ENCODE peak calls at places on chromosomes 11 and 22, in six cellular contexts. A is A549, D is HCT116, H is GM23338, Y is Panc1, T is SK-N-SH. W is an unnamed sample.

GRCh38 chr11:94193288-94193687 is 64.6 kb downstream of the PANX1 start:
- DNase-seq in A (peak), Y (no peak), H (no peak), D (no peak), T (no peak), W (no peak)

GRCh38 chr11:118016094-118016493 is 29.9 kb downstream of the IL10RA start:
- DNase-seq in T (no peak), A (no peak), Y (no peak), D (no peak), H (no peak), W (peak)

GRCh38 chr11:18749681-18750319 is 23.8 kb upstream of the IGSF22 start:
- DNase-seq in H (peak), Y (no peak), D (no peak), T (peak), A (peak), W (no peak)

GRCh38 chr11:1935156-1936071 is 11.7 kb upstream of the MRPL23 start:
- DNase-seq in H (no peak), T (no peak), D (no peak), A (no peak), Y (no peak), W (no peak)

GRCh38 chr11:6638437-6638836 is 17.2 kb downstream of the DCHS1 start:
- DNase-seq in H (no peak), Y (no peak), A (no peak), D (no peak), T (no peak), W (no peak)

GRCh38 chr22:47213571-47214230 is 451.3 kb downstream of the TBC1D22A start:
- DNase-seq in T (peak), Y (peak), D (peak), A (peak), H (peak), W (no peak)

GRCh38 chr11:116948375-116948774 is 111.0 kb upstream of the APOA1 start:
- DNase-seq in Y (no peak), T (no peak), A (peak), D (peak), H (no peak), W (peak)

GRCh38 chr11:5007561-5007960 is 12.9 kb downstream of the OR51L1 start:
- DNase-seq in Y (no peak), A (no peak), T (no peak), H (peak), D (no peak), W (no peak)

GRCh38 chr22:45072322-45072903 is 62.6 kb upstream of the PHF21B start:
- DNase-seq in A (peak), H (peak), D (peak), T (no peak), Y (no peak), W (no peak)

GRCh38 chr11:115085461-115086220 is 407.3 kb downstream of the NXPE2 start:
- DNase-seq in D (no peak), A (no peak), H (no peak), T (peak), Y (no peak), W (no peak)

GRCh38 chr22:31891366-31892079 is 52.8 kb upstream of the YWHAH start:
- DNase-seq in H (no peak), D (no peak), T (peak), Y (no peak), A (no peak), W (no peak)

GRCh38 chr11:97557399-97557798 is 1167.6 kb downstream of the JRKL start:
- DNase-seq in T (peak), D (no peak), A (no peak), Y (no peak), H (no peak), W (no peak)

GRCh38 chr11:29449280-29450074 is 567.4 kb downstream of the KCNA4 start:
- DNase-seq in T (no peak), H (no peak), A (no peak), D (no peak), Y (no peak), W (no peak)

GRCh38 chr11:65505434-65506315 is 6.8 kb downstream of the MALAT1 start:
- DNase-seq in Y (no peak), D (no peak), A (peak), T (no peak), H (no peak), W (no peak)

GRCh38 chr11:5624489-5625278 is at the start of gene TRIM34:
- DNase-seq in D (no peak), H (peak), A (peak), T (no peak), Y (peak), W (peak)

GRCh38 chr11:58788355-58789023 is 56.0 kb downstream of the GLYATL2 start:
- DNase-seq in T (peak), D (peak), Y (peak), A (peak), H (peak), W (peak)

GRCh38 chr22:37057226-37057625 is 5.7 kb downstream of the KCTD17 start:
- DNase-seq in T (no peak), Y (no peak), A (no peak), H (no peak), D (no peak), W (no peak)

GRCh38 chr11:72826191-72826941 is 12.2 kb downstream of the ATG16L2 start:
- DNase-seq in T (no peak), A (no peak), Y (no peak), D (no peak), H (no peak), W (no peak)

GRCh38 chr22:23380230-23380573 is 199.9 kb downstream of the IGLL1 start:
- DNase-seq in Y (no peak), A (no peak), D (no peak), T (no peak), H (no peak), W (no peak)

GRCh38 chr11:129702410-129703390 is 112.9 kb upstream of the TMEM45B start:
- DNase-seq in H (no peak), D (no peak), T (no peak), Y (no peak), A (no peak), W (no peak)

GRCh38 chr11:850777-851762 is 8.4 kb downstream of the TSPAN4 start:
- DNase-seq in Y (no peak), H (peak), T (peak), A (no peak), D (no peak), W (no peak)

GRCh38 chr11:107316426-107316825 is 141.2 kb downstream of the CWF19L2 start:
- DNase-seq in T (no peak), H (no peak), Y (no peak), D (no peak), A (no peak), W (no peak)

GRCh38 chr22:35467788-35468187 is 67.8 kb downstream of the MCM5 start:
- DNase-seq in H (peak), D (no peak), Y (no peak), T (peak), A (peak), W (no peak)

GRCh38 chr11:68043349-68044144 is 4.7 kb downstream of the TCIRG1 start:
- DNase-seq in T (peak), D (no peak), A (peak), H (no peak), Y (no peak), W (peak)

GRCh38 chr11:3074912-3075589 is 17.8 kb upstream of the CARS1 start:
- DNase-seq in A (no peak), D (no peak), Y (no peak), T (no peak), H (no peak), W (no peak)

GRCh38 chr11:31812392-31813241 is 1.5 kb upstream of the PAX6 start:
- DNase-seq in T (peak), Y (no peak), H (peak), A (no peak), D (no peak), W (no peak)

DNA sequence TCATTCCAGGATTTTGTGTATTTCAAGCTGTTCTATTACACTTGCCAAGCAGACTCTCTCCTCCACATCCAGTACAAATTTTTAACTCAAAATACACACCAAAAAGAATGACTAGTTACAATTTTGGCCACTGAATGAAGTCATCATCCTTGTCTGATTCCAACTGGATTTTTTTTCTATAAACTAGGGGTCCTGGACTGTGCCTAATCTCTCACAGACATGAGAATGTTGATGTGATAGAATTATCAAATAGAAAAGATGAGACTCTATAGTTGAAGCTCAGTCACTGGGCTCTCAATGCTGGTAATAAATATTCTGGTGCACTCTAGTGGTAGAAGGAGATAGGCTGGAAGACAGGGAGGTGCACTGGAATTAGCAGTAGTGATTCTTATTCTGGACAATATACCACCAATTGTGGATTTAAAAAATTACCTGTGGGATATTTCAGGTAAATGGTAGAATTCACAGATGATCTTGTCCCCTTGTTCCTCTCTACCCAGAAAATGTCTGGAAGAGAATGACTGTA is 85.7 kb downstream of the FANCF start:
- DNase-seq in H (peak), A (no peak), T (peak), D (no peak), Y (no peak), W (no peak)
- TF ChIP-seq CTCF in H (peak), A (peak), T (peak), D (peak), Y (peak), W (no peak)

DNA sequence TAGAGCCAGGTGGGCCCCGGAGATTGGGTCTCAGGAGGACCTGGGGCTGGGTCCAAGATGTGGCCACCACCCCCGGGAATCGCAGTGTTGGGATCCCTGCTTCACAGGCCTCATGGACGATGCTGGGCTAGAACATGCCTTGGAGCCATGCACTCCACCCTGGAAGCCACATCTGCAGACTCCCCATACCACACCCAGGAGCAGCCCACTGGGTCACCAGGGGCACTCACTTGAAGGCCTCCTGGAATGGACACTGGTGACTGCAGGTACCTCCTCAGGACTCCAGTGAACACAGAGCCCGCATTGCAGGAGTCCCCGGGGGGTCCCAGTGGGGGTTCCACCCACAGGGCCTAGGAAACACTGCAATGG is 25.0 kb downstream of the RTN4R start:
- DNase-seq in A (no peak), H (no peak), D (no peak), Y (no peak), T (no peak), W (no peak)
- H3K27ac ChIP-seq in A (peak), H (no peak), D (peak), Y (no peak), T (no peak), W (peak)

DNA sequence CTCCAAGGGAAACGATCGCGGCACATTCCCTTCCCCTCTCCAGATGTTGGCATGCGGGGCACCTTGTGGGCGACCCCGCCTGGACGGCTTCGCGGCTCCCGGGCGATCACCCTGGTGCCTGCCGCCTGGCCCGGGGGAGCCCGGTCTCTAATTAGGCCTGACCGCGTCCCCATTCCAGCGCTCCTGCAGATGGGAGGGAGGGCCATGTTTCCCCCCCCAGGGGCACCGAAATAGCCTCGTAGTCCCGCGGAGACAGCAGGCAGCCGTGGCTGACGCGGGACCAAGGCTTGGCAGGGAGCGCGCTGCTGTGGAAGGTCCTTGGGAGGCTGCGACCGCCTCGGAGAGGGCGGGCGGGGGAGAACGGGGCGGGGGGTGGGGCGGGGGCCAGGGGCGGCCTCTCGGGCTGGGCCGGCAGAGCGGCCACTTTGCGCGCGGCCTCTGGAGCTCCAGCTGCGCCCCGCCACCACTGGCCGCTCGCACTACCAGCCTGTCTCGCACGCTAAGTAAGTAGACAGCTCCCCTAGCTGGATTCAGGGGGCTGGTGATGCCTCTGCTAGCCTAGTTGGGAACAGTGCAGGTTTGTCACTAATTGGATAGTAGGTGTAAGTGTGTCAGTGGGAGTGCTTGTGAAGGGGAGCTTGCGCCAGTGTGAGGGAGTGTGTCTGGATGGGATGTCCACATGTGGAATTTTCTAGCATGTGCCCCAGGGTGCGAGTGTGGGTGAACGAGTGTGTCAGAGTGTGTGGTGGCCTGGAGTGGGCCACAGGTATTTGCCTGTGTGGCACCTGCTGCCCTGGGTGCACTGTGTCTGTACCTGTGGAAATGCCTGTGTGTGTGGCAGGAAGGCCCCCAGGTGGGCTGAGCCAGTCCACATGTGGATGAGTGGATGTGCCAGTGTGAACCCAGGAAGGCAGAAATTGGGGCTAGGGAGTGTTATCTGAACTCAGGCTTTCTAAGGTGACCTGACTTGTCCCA is at the start of gene INSC:
- DNase-seq in D (no peak), T (peak), H (peak), Y (no peak), A (no peak), W (no peak)
- TF ChIP-seq REST in D (no peak), T (no peak), H (no peak), Y (no peak), A (no peak), W (no peak)

GRCh38 chr22:27628341-27628740 is 173.2 kb downstream of the MN1 start:
- DNase-seq in Y (no peak), D (no peak), T (no peak), A (no peak), H (no peak), W (no peak)

GRCh38 chr22:27625769-27626674 is 175.5 kb downstream of the MN1 start:
- DNase-seq in H (no peak), T (no peak), D (no peak), Y (no peak), A (no peak), W (no peak)

GRCh38 chr22:27626675-27627443 is 174.7 kb downstream of the MN1 start:
- DNase-seq in Y (no peak), H (no peak), A (no peak), T (no peak), D (no peak), W (no peak)

GRCh38 chr22:27627901-27628300 is 173.7 kb downstream of the MN1 start:
- DNase-seq in D (no peak), Y (no peak), H (no peak), A (no peak), T (no peak), W (no peak)

DNA sequence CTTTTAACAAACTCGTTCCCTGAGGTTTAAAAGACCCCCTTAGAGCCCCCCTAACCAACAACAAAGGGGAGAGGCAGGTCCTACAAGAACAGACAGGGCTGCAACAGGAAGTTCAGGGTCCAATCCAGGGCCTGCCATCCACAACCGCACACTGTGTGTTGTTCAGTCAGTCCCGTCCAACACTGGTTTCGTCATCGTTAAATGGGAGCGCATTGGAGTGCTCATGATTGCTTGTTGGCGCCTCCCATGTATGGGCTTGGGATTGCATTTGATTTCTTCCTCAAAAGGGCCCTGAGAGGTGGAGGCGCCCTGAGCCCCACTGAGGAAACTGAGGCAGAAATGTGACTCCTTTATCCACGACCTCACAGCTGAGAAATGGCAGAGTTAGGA is 174.1 kb downstream of the MN1 start:
- DNase-seq in Y (no peak), A (peak), H (peak), T (no peak), D (peak), W (no peak)
- TF ChIP-seq CTCF in Y (no peak), A (no peak), H (peak), T (peak), D (peak), W (no peak)

GRCh38 chr11:9568854-9569587 is 4.4 kb upstream of the WEE1 start:
- DNase-seq in T (peak), A (peak), D (peak), Y (no peak), H (peak), W (no peak)

GRCh38 chr11:9571071-9571765 is 2.3 kb upstream of the WEE1 start:
- DNase-seq in Y (no peak), D (no peak), H (no peak), T (no peak), A (no peak), W (no peak)

GRCh38 chr11:9568161-9568853 is 5.2 kb upstream of the WEE1 start:
- DNase-seq in Y (no peak), H (no peak), T (no peak), A (no peak), D (no peak), W (no peak)

GRCh38 chr11:9570313-9570712 is 3.2 kb upstream of the WEE1 start:
- DNase-seq in D (no peak), Y (no peak), H (no peak), A (no peak), T (no peak), W (no peak)

DNA sequence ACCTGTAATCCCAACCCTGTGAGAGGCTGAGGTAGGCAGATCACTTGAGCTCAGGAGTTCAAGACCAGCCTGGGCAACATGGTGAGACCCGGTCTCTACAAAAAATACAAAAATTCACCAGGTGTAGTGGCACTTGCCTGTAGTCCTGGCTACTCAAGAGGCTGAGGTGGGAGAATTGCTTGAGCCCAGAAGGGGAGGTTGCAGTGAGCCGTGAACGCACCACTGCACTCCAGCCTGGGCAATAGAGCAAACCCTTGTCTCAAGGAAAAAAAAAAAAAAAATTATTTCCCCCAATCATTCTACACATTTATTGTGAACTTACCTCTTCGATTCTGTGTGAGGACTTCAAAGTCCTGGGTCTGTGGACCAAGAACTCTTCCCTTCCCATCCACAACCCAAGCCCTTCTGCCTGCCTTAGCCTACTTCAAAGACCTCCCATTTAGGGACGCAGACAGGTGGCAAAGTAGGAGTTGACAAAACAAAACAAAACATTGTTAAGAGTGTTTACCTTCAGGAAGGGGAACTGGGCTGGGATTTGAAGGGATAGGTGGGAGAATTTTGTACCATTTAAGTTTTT is 3.8 kb upstream of the WEE1 start:
- DNase-seq in Y (no peak), A (no peak), T (no peak), D (no peak), H (peak), W (no peak)
- H3K27ac ChIP-seq in Y (peak), A (peak), T (no peak), D (peak), H (peak), W (peak)

GRCh38 chr22:21816787-21817496 is 50.5 kb downstream of the MAPK1 start:
- DNase-seq in A (peak), D (no peak), H (no peak), T (peak), Y (peak), W (peak)
- TF ChIP-seq REST in A (no peak), D (no peak), H (no peak), T (no peak), Y (no peak), W (no peak)